ENCODE peak calls at places on chromosomes 3 and 15, in six cellular contexts. One of them, this sample, is unnamed.
A peak's percentile ranks its signal among the peaks of the same experiment; 100 is the strongest.

GRCh38 chr15:92907880-92908279 is 7.8 kb downstream of the CHD2 start:
- DNase-seq in IMR-90: peak; percentile 90
- DNase-seq in sigmoid colon: peak; percentile 87
- DNase-seq in right lobe of liver: no peak
- DNase-seq in uterus: peak; percentile 46
- DNase-seq in breast epithelium: no peak
- DNase-seq in this sample: peak; percentile 8

GRCh38 chr3:133540896-133541674 is 32.4 kb upstream of the CDV3 start:
- DNase-seq in breast epithelium: no peak
- DNase-seq in uterus: no peak
- DNase-seq in IMR-90: peak; percentile 76
- DNase-seq in right lobe of liver: peak; percentile 44
- DNase-seq in sigmoid colon: no peak
- DNase-seq in this sample: no peak

GRCh38 chr3:107024481-107025153 is 352.6 kb upstream of the CCDC54 start:
- DNase-seq in sigmoid colon: no peak
- DNase-seq in uterus: no peak
- DNase-seq in IMR-90: no peak
- DNase-seq in right lobe of liver: no peak
- DNase-seq in breast epithelium: no peak
- DNase-seq in this sample: no peak

GRCh38 chr15:56871180-56871579 is 47.3 kb upstream of the TCF12 start:
- DNase-seq in breast epithelium: no peak
- DNase-seq in IMR-90: peak; percentile 86
- DNase-seq in sigmoid colon: no peak
- DNase-seq in right lobe of liver: no peak
- DNase-seq in uterus: no peak
- DNase-seq in this sample: no peak

GRCh38 chr3:184345678-184346144 is 8.3 kb downstream of the FAM131A start:
- DNase-seq in uterus: no peak
- DNase-seq in right lobe of liver: peak; percentile 74
- DNase-seq in breast epithelium: peak; percentile 75
- DNase-seq in sigmoid colon: no peak
- DNase-seq in IMR-90: peak; percentile 50
- DNase-seq in this sample: peak; percentile 73

GRCh38 chr3:138921316-138922292 is 25.3 kb downstream of the FOXL2 start:
- DNase-seq in IMR-90: peak; percentile 81
- DNase-seq in uterus: no peak
- DNase-seq in right lobe of liver: no peak
- DNase-seq in sigmoid colon: no peak
- DNase-seq in breast epithelium: peak; percentile 56
- DNase-seq in this sample: no peak

GRCh38 chr3:58305882-58306661 is at the start of the genes HTD2 and RPP14:
- DNase-seq in IMR-90: peak; percentile 97
- DNase-seq in sigmoid colon: peak; percentile 99
- DNase-seq in right lobe of liver: peak; percentile 98
- DNase-seq in uterus: peak; percentile 99
- DNase-seq in breast epithelium: peak; percentile 97
- DNase-seq in this sample: peak; percentile 95

GRCh38 chr3:174873832-174874231 is 14.7 kb downstream of the NAALADL2 start:
- DNase-seq in right lobe of liver: no peak
- DNase-seq in breast epithelium: no peak
- DNase-seq in sigmoid colon: no peak
- DNase-seq in uterus: no peak
- DNase-seq in IMR-90: no peak
- DNase-seq in this sample: no peak

GRCh38 chr3:196617256-196617655 is 22.2 kb upstream of the NRROS start:
- DNase-seq in uterus: no peak
- DNase-seq in IMR-90: no peak
- DNase-seq in right lobe of liver: no peak
- DNase-seq in sigmoid colon: no peak
- DNase-seq in breast epithelium: no peak
- DNase-seq in this sample: no peak

GRCh38 chr3:136630911-136631310 is 121.3 kb downstream of the STAG1 start:
- DNase-seq in uterus: no peak
- DNase-seq in sigmoid colon: no peak
- DNase-seq in right lobe of liver: no peak
- DNase-seq in IMR-90: no peak
- DNase-seq in breast epithelium: no peak
- DNase-seq in this sample: no peak

GRCh38 chr3:79392479-79392878 is 375.3 kb downstream of the ROBO1 start:
- DNase-seq in uterus: no peak
- DNase-seq in sigmoid colon: no peak
- DNase-seq in right lobe of liver: no peak
- DNase-seq in IMR-90: peak; percentile 4
- DNase-seq in breast epithelium: no peak
- DNase-seq in this sample: no peak

GRCh38 chr3:99758502-99759177 is 59.0 kb upstream of the CMSS1 start:
- DNase-seq in right lobe of liver: no peak
- DNase-seq in IMR-90: no peak
- DNase-seq in sigmoid colon: no peak
- DNase-seq in uterus: no peak
- DNase-seq in breast epithelium: no peak
- DNase-seq in this sample: no peak

GRCh38 chr3:135090020-135090717 is 295.1 kb downstream of the EPHB1 start:
- DNase-seq in uterus: no peak
- DNase-seq in breast epithelium: no peak
- DNase-seq in right lobe of liver: no peak
- DNase-seq in sigmoid colon: no peak
- DNase-seq in IMR-90: no peak
- DNase-seq in this sample: no peak

GRCh38 chr3:170321326-170322034 is 36.0 kb upstream of the SKIL start:
- DNase-seq in breast epithelium: no peak
- DNase-seq in right lobe of liver: no peak
- DNase-seq in uterus: no peak
- DNase-seq in sigmoid colon: no peak
- DNase-seq in IMR-90: no peak
- DNase-seq in this sample: no peak

GRCh38 chr3:53269888-53270880 is 14.4 kb upstream of the TKT start:
- DNase-seq in sigmoid colon: peak; percentile 97
- DNase-seq in IMR-90: peak; percentile 98
- DNase-seq in right lobe of liver: peak; percentile 72
- DNase-seq in uterus: peak; percentile 61
- DNase-seq in breast epithelium: peak; percentile 95
- DNase-seq in this sample: peak; percentile 97

GRCh38 chr3:50158747-50159146 is 3.6 kb downstream of the SEMA3F start:
- DNase-seq in sigmoid colon: no peak
- DNase-seq in IMR-90: no peak
- DNase-seq in right lobe of liver: no peak
- DNase-seq in uterus: no peak
- DNase-seq in breast epithelium: no peak
- DNase-seq in this sample: no peak
- TF ChIP-seq POLR2A in sigmoid colon: no peak
- TF ChIP-seq POLR2A in IMR-90: no peak
- TF ChIP-seq POLR2A in right lobe of liver: no peak
- TF ChIP-seq POLR2A in uterus: no peak
- TF ChIP-seq POLR2A in breast epithelium: no peak
- TF ChIP-seq POLR2A in this sample: no peak

DNA sequence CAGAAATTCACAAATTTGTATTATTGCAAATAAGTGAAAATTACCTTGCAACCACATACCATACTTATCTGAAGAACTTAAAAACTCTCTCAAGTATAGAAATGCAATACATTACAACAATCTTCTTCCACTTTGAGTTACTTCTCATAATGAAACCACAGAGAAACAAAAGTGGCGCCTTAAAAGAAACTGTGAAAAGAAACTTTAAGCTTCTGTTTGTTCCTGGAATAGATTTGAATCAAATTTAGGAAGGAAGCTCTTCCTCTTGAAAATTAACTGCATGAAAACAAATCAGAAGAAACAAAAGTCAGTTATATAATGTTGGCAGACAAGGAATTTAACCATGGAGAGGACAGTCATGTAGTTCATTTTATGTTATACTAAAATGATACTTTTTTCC is 57.5 kb upstream of the TNFSF10 start:
- DNase-seq in uterus: no peak
- DNase-seq in sigmoid colon: no peak
- DNase-seq in IMR-90: no peak
- DNase-seq in right lobe of liver: no peak
- DNase-seq in breast epithelium: no peak
- DNase-seq in this sample: no peak
- H3K4me3 ChIP-seq in uterus: no peak overlapping the region
- H3K4me3 ChIP-seq in sigmoid colon: no peak overlapping the region
- H3K4me3 ChIP-seq in IMR-90: no peak overlapping the region
- H3K4me3 ChIP-seq in right lobe of liver: no peak overlapping the region
- H3K4me3 ChIP-seq in breast epithelium: no peak overlapping the region
- H3K4me3 ChIP-seq in this sample: no peak overlapping the region

GRCh38 chr3:157491136-157491535 is 12.1 kb downstream of the VEPH1 start:
- DNase-seq in sigmoid colon: no peak
- DNase-seq in right lobe of liver: no peak
- DNase-seq in breast epithelium: no peak
- DNase-seq in IMR-90: no peak
- DNase-seq in uterus: no peak
- DNase-seq in this sample: no peak

GRCh38 chr3:157487339-157487738 is 15.9 kb downstream of the VEPH1 start:
- DNase-seq in uterus: no peak
- DNase-seq in sigmoid colon: no peak
- DNase-seq in breast epithelium: no peak
- DNase-seq in right lobe of liver: no peak
- DNase-seq in IMR-90: peak; percentile 67
- DNase-seq in this sample: no peak

GRCh38 chr3:157493627-157494550 is 9.3 kb downstream of the VEPH1 start:
- DNase-seq in breast epithelium: peak; percentile 31
- DNase-seq in IMR-90: peak; percentile 71
- DNase-seq in sigmoid colon: no peak
- DNase-seq in right lobe of liver: no peak
- DNase-seq in uterus: no peak
- DNase-seq in this sample: no peak

DNA sequence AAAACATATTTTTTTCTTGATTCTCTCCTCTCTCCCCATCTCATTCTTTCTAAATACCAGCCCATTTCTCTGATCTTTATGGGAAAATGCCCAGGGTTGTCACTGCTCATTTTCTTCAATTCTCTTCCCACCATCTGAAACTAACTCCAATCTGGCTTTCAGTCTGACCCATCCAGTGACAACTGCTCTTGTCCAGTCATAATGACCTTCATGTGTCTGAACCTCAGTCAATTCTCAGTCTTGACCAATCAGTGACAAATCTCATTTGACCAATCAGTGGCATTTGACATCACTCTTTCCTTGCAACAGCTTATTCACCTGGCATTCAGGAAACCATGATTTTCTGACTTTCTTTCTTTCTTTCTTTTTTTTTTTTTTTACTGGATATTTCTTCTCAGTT is 15.1 kb downstream of the VEPH1 start:
- DNase-seq in right lobe of liver: no peak
- DNase-seq in uterus: no peak
- DNase-seq in breast epithelium: no peak
- DNase-seq in IMR-90: no peak
- DNase-seq in sigmoid colon: no peak
- DNase-seq in this sample: no peak
- TF ChIP-seq POLR2A in right lobe of liver: no peak
- TF ChIP-seq POLR2A in uterus: no peak
- TF ChIP-seq POLR2A in breast epithelium: no peak
- TF ChIP-seq POLR2A in IMR-90: no peak
- TF ChIP-seq POLR2A in sigmoid colon: no peak
- TF ChIP-seq POLR2A in this sample: no peak

DNA sequence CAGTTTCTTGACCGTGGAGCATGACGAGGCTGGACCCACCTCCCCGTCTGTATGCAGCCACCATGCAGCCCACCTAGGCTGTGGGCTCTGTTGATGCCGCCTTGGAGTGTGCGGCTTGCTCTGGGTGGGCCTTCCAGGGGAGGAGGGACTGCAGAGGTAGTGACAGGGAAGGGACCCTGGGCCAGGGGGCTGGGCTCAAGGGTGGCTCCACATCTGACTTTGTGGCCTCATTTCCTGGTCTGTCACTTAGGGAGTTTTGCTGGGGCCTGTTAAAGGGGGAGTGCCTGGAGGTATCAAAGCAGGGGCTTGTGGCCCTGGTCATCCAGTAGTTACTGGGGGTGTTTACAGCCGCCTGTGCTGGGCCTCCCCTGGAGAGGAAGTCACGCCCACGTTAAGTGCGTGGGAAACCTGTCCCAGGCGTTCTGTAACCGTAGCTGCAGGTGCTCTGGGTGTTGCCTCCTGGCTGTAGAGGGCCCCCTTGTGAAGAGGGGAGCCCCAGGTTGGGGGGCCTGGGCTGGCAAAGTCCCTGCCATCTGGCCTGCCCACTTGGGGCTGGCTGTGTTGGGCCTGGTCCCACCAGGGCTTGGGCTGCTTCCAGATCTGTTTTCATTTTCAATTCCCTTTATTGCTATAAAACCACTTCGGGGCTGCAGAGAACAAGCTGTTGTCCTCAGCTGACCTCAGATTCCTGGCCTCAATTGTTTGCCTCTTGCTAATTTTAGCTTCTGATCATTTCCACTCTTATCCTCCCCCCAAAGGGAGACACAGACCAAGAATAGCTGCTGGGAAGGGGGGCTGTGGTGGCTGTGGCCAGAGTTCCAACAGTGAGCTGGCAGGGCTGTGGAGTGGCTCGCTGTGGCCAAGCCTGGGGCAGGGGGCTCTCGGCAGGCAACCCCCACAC is 26.5 kb downstream of the KLF13 start:
- DNase-seq in sigmoid colon: peak; percentile 89
- DNase-seq in uterus: peak; percentile 49
- DNase-seq in breast epithelium: no peak
- DNase-seq in right lobe of liver: no peak
- DNase-seq in IMR-90: peak; percentile 82
- DNase-seq in this sample: no peak
- H3K4me3 ChIP-seq in sigmoid colon: no peak overlapping the region
- H3K4me3 ChIP-seq in uterus: no peak overlapping the region
- H3K4me3 ChIP-seq in breast epithelium: no peak overlapping the region
- H3K4me3 ChIP-seq in right lobe of liver: no peak overlapping the region
- H3K4me3 ChIP-seq in IMR-90: no peak overlapping the region
- H3K4me3 ChIP-seq in this sample: no peak overlapping the region

DNA sequence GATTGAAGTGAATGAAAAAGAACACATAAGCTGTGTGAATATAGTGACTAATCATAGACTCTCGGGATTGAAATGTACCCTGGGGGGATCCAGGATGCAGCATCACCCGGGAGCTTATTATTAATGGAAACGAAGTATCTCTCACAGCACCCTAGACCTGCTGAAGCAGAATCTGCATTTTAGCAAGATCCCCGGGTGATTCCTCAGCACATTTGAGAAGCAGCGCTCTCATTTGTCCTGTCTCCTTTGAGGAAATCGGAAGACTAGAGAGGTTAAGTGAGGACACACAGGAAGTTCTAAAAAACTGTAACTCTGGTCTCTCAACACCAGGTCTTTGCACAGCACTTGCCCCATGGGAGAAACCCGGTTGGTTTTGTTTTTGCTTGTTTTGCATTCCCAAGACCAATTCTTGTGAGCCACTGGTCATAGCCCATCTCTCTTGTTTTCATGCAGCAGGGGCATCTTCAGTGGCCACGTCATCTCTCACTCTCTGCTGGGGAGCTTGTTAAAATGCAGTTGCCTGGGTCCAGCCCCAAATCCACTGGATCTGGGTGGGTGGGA is 30.2 kb downstream of the ZNF710 start:
- DNase-seq in uterus: no peak
- DNase-seq in right lobe of liver: no peak
- DNase-seq in breast epithelium: no peak
- DNase-seq in sigmoid colon: peak; percentile 48
- DNase-seq in IMR-90: peak; percentile 11
- DNase-seq in this sample: no peak
- TF ChIP-seq POLR2A in uterus: no peak
- TF ChIP-seq POLR2A in right lobe of liver: no peak
- TF ChIP-seq POLR2A in breast epithelium: no peak
- TF ChIP-seq POLR2A in sigmoid colon: no peak
- TF ChIP-seq POLR2A in IMR-90: no peak
- TF ChIP-seq POLR2A in this sample: no peak

DNA sequence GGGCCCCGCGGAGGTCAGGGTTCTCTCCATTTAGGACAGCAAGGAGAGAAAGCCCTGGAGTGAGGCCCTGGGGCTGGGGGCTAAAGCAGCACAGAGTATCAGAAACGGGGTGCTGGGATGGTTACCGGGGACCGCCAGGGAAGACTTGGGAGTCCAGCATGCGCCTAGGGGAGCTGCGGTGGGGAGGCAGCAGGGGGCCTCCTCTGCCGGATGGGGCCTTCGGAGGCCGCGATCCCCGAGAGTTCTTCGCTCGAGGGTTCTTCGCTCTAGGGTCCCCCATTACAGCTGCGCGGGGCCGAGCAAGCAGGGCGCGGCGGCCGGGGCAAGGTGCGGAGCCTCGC is 515 bp upstream of the APBA2 start:
- DNase-seq in right lobe of liver: no peak
- DNase-seq in breast epithelium: no peak
- DNase-seq in uterus: no peak
- DNase-seq in IMR-90: no peak
- DNase-seq in sigmoid colon: no peak
- DNase-seq in this sample: no peak
- H3K4me3 ChIP-seq in right lobe of liver: peak overlapping the region; percentile 9
- H3K4me3 ChIP-seq in breast epithelium: peak overlapping the region; percentile 56
- H3K4me3 ChIP-seq in uterus: no peak overlapping the region
- H3K4me3 ChIP-seq in IMR-90: peak overlapping the region; percentile 86
- H3K4me3 ChIP-seq in sigmoid colon: peak overlapping the region; percentile 49
- H3K4me3 ChIP-seq in this sample: peak overlapping the region; percentile 48

This sample was measured in prostate gland.